ENCODE peak calls at places on chromosome 20, in nine cellular contexts. R is GM23338, V is NCI-H1105 treated with DMSO at 0.1 percent for 48 hours, T is heart right ventricle, A is endothelial cell, Y is tibial artery, N is NCI-H2171, K is AG08395, X is fibroblast of mammary gland. M is an unnamed sample.

GRCh38 chr20:4457566-4458543 is 263.9 kb upstream of the PRND start:
- DNase-seq in R (peak), X (no peak), T (no peak), A (no peak), Y (no peak), K (no peak), N (no peak), V (no peak), M (peak)

GRCh38 chr20:32626859-32627636 is 41.9 kb upstream of the NOL4L start:
- DNase-seq in K (no peak), N (peak), R (no peak), A (no peak), Y (no peak), X (no peak), T (no peak), V (peak), M (no peak)

GRCh38 chr20:11170025-11170424 is 496.2 kb upstream of the JAG1 start:
- DNase-seq in V (no peak), X (no peak), K (no peak), R (no peak), N (no peak), Y (no peak), T (no peak), A (no peak), M (no peak)

GRCh38 chr20:61588356-61589054 is 336.4 kb downstream of the CDH4 start:
- DNase-seq in V (no peak), Y (no peak), N (no peak), T (no peak), A (no peak), X (peak), K (peak), R (no peak), M (peak)

GRCh38 chr20:54199721-54200176 is 8.1 kb upstream of the PFDN4 start:
- DNase-seq in T (peak), R (peak), V (peak), A (peak), K (peak), N (peak), X (peak), Y (peak), M (peak)

GRCh38 chr20:11140359-11140758 is 466.6 kb upstream of the JAG1 start:
- DNase-seq in T (no peak), N (no peak), A (no peak), Y (no peak), V (no peak), R (no peak), K (peak), X (peak), M (no peak)

GRCh38 chr20:45444050-45444449 is 25.5 kb upstream of the WFDC2 start:
- DNase-seq in Y (no peak), X (no peak), N (no peak), K (no peak), R (no peak), V (no peak), A (no peak), T (no peak), M (no peak)

GRCh38 chr20:51379601-51380341 is 162.7 kb downstream of the NFATC2 start:
- DNase-seq in V (no peak), K (no peak), A (no peak), T (no peak), R (no peak), Y (no peak), X (peak), N (no peak), M (peak)

GRCh38 chr20:59071224-59071623 is 28.6 kb upstream of the PRELID3B start:
- DNase-seq in Y (no peak), X (no peak), K (no peak), N (no peak), V (no peak), R (no peak), A (no peak), T (no peak), M (no peak)

GRCh38 chr20:40525356-40525755 is 163.7 kb downstream of the MAFB start:
- DNase-seq in N (no peak), R (no peak), V (no peak), Y (no peak), X (peak), K (no peak), A (no peak), T (no peak), M (no peak)

GRCh38 chr20:48953653-48954052 is 32.1 kb downstream of the ARFGEF2 start:
- DNase-seq in Y (no peak), N (no peak), V (no peak), A (no peak), X (no peak), R (no peak), T (no peak), K (no peak), M (no peak)

GRCh38 chr20:9617940-9618339 is 103.5 kb downstream of the LAMP5 start:
- DNase-seq in A (peak), Y (no peak), R (peak), V (peak), X (peak), T (no peak), K (peak), N (peak), M (peak)

GRCh38 chr20:62900692-62901584 is 25.4 kb downstream of the DIDO1 start:
- DNase-seq in T (no peak), K (peak), R (peak), Y (no peak), A (peak), V (peak), N (peak), X (no peak), M (peak)

GRCh38 chr20:54173653-54174451 is at the start of gene CYP24A1:
- DNase-seq in A (peak), R (peak), K (peak), Y (no peak), N (peak), V (no peak), T (no peak), X (no peak), M (peak)

GRCh38 chr20:38985603-38986170 is 23.5 kb downstream of the DHX35 start:
- DNase-seq in T (no peak), X (peak), K (peak), A (no peak), V (no peak), N (no peak), Y (no peak), R (no peak), M (no peak)

GRCh38 chr20:5735845-5736530 is 14.2 kb upstream of the SHLD1 start:
- DNase-seq in A (no peak), R (no peak), V (peak), Y (no peak), T (no peak), K (no peak), N (peak), X (no peak), M (no peak)

GRCh38 chr20:61609461-61609860 is 357.4 kb downstream of the CDH4 start:
- DNase-seq in T (no peak), K (no peak), Y (no peak), A (no peak), X (no peak), V (no peak), N (no peak), R (no peak), M (no peak)

GRCh38 chr20:52083627-52084232 is 107.8 kb downstream of the ZFP64 start:
- DNase-seq in V (peak), R (peak), Y (peak), K (peak), N (peak), X (peak), T (no peak), A (peak), M (peak)

GRCh38 chr20:46221271-46221670 is 87.0 kb downstream of the CDH22 start:
- DNase-seq in K (no peak), Y (no peak), A (no peak), R (no peak), X (no peak), N (no peak), T (no peak), V (no peak), M (peak)

GRCh38 chr20:2261105-2261504 is 34.7 kb upstream of the TGM3 start:
- DNase-seq in V (no peak), K (no peak), A (no peak), N (no peak), Y (no peak), R (no peak), T (no peak), X (no peak), M (no peak)

GRCh38 chr20:45036044-45036755 is 64.7 kb downstream of the KCNS1 start:
- DNase-seq in X (peak), N (no peak), A (no peak), T (no peak), K (no peak), Y (no peak), V (no peak), R (no peak), M (no peak)

GRCh38 chr20:41923604-41924003 is 305.4 kb upstream of the CHD6 start:
- DNase-seq in T (no peak), A (no peak), K (no peak), X (no peak), V (no peak), Y (no peak), N (no peak), R (no peak), M (no peak)

GRCh38 chr20:64139200-64140081 is 24.8 kb upstream of the MYT1 start:
- DNase-seq in K (no peak), X (no peak), A (no peak), Y (no peak), R (no peak), V (no peak), N (no peak), T (no peak), M (no peak)

GRCh38 chr20:21453676-21454075 is 56.4 kb upstream of the NKX2-4 start:
- DNase-seq in N (no peak), X (no peak), R (no peak), K (no peak), A (no peak), Y (no peak), T (no peak), V (no peak), M (no peak)

GRCh38 chr20:57826731-57827287 is 117.0 kb upstream of the PMEPA1 start:
- DNase-seq in R (no peak), A (no peak), N (no peak), V (no peak), T (no peak), K (no peak), X (no peak), Y (no peak), M (no peak)

GRCh38 chr20:10316582-10316981 is 98.0 kb downstream of the SNAP25 start:
- DNase-seq in X (no peak), R (peak), K (no peak), A (no peak), V (no peak), T (no peak), N (no peak), Y (no peak), M (no peak)

GRCh38 chr20:62627901-62628612 is 14.2 kb upstream of the SLCO4A1 start:
- DNase-seq in X (peak), A (no peak), N (no peak), V (no peak), R (no peak), K (peak), T (no peak), Y (no peak), M (no peak)

GRCh38 chr20:59258103-59258705 is 42.2 kb upstream of the EDN3 start:
- DNase-seq in N (no peak), X (no peak), Y (no peak), K (no peak), R (no peak), V (no peak), A (no peak), T (no peak), M (no peak)

GRCh38 chr20:1301031-1301529 is 27.9 kb downstream of the SDCBP2 start:
- DNase-seq in R (peak), X (peak), N (no peak), K (peak), Y (no peak), T (no peak), A (no peak), V (no peak), M (peak)

GRCh38 chr20:44736170-44737021 is 9.3 kb upstream of the KCNK15 start:
- DNase-seq in N (peak), K (peak), Y (no peak), R (peak), X (peak), V (peak), T (no peak), A (peak), M (peak)

GRCh38 chr20:17612287-17612974 is 42.6 kb downstream of the DSTN start:
- DNase-seq in K (peak), V (no peak), A (no peak), N (no peak), Y (peak), X (peak), R (peak), T (no peak), M (no peak)

GRCh38 chr20:10505320-10506226 is 70.5 kb downstream of the SLX4IP start:
- DNase-seq in R (no peak), A (no peak), K (peak), Y (peak), V (peak), N (no peak), T (no peak), X (peak), M (no peak)

GRCh38 chr20:58721951-58722371 is 29.4 kb downstream of the NPEPL1 start:
- DNase-seq in R (no peak), V (no peak), A (no peak), T (no peak), K (no peak), X (no peak), Y (peak), N (no peak), M (no peak)